ENCODE peak calls at places on chromosome 1, in ten cellular contexts. One of them, this sample, is unnamed.

GRCh38 chr1:241716915-241717651 is 65.0 kb downstream of the WDR64 start:
- DNase-seq in dorsolateral prefrontal cortex: no peak
- DNase-seq in Caco-2: no peak
- DNase-seq in brain microvascular endothelial cell: no peak
- DNase-seq in spleen: no peak
- DNase-seq in GM23338: no peak
- DNase-seq in stomach: no peak
- DNase-seq in lower lobe of right lung: no peak
- DNase-seq in lower leg skin: no peak
- DNase-seq in bronchial epithelial cell: peak
- DNase-seq in this sample: no peak

GRCh38 chr1:187294421-187295201 is 465.9 kb downstream of the PLA2G4A start:
- DNase-seq in dorsolateral prefrontal cortex: no peak
- DNase-seq in bronchial epithelial cell: no peak
- DNase-seq in brain microvascular endothelial cell: no peak
- DNase-seq in spleen: no peak
- DNase-seq in lower lobe of right lung: no peak
- DNase-seq in lower leg skin: no peak
- DNase-seq in stomach: no peak
- DNase-seq in GM23338: no peak
- DNase-seq in Caco-2: no peak
- DNase-seq in this sample: no peak

GRCh38 chr1:234602334-234603220 is 7.4 kb downstream of the IRF2BP2 start:
- DNase-seq in dorsolateral prefrontal cortex: no peak
- DNase-seq in GM23338: no peak
- DNase-seq in lower lobe of right lung: no peak
- DNase-seq in stomach: peak
- DNase-seq in spleen: no peak
- DNase-seq in Caco-2: peak
- DNase-seq in bronchial epithelial cell: peak
- DNase-seq in brain microvascular endothelial cell: peak
- DNase-seq in lower leg skin: peak
- DNase-seq in this sample: no peak

GRCh38 chr1:232944342-232944741 is 6.1 kb upstream of the NTPCR start:
- DNase-seq in lower lobe of right lung: no peak
- DNase-seq in spleen: no peak
- DNase-seq in bronchial epithelial cell: no peak
- DNase-seq in dorsolateral prefrontal cortex: no peak
- DNase-seq in brain microvascular endothelial cell: no peak
- DNase-seq in lower leg skin: no peak
- DNase-seq in Caco-2: no peak
- DNase-seq in GM23338: no peak
- DNase-seq in stomach: no peak
- DNase-seq in this sample: no peak

GRCh38 chr1:178407662-178408061 is 89.1 kb downstream of the CLEC20A start:
- DNase-seq in GM23338: peak
- DNase-seq in dorsolateral prefrontal cortex: no peak
- DNase-seq in lower lobe of right lung: no peak
- DNase-seq in bronchial epithelial cell: no peak
- DNase-seq in stomach: no peak
- DNase-seq in lower leg skin: no peak
- DNase-seq in brain microvascular endothelial cell: no peak
- DNase-seq in Caco-2: no peak
- DNase-seq in spleen: no peak
- DNase-seq in this sample: no peak

GRCh38 chr1:94755675-94756074 is 64.5 kb upstream of the SLC44A3 start:
- DNase-seq in lower leg skin: no peak
- DNase-seq in lower lobe of right lung: no peak
- DNase-seq in dorsolateral prefrontal cortex: no peak
- DNase-seq in GM23338: no peak
- DNase-seq in stomach: no peak
- DNase-seq in Caco-2: no peak
- DNase-seq in brain microvascular endothelial cell: peak
- DNase-seq in bronchial epithelial cell: no peak
- DNase-seq in spleen: no peak
- DNase-seq in this sample: peak

GRCh38 chr1:111603979-111604378 is 15.6 kb upstream of the RAP1A start:
- DNase-seq in GM23338: no peak
- DNase-seq in spleen: peak
- DNase-seq in dorsolateral prefrontal cortex: no peak
- DNase-seq in bronchial epithelial cell: no peak
- DNase-seq in lower leg skin: no peak
- DNase-seq in stomach: peak
- DNase-seq in lower lobe of right lung: no peak
- DNase-seq in Caco-2: no peak
- DNase-seq in brain microvascular endothelial cell: no peak
- DNase-seq in this sample: no peak

GRCh38 chr1:245184791-245185190 is 30.0 kb downstream of the KIF26B start:
- DNase-seq in lower lobe of right lung: no peak
- DNase-seq in brain microvascular endothelial cell: no peak
- DNase-seq in dorsolateral prefrontal cortex: no peak
- DNase-seq in spleen: no peak
- DNase-seq in bronchial epithelial cell: no peak
- DNase-seq in lower leg skin: no peak
- DNase-seq in Caco-2: no peak
- DNase-seq in stomach: no peak
- DNase-seq in GM23338: no peak
- DNase-seq in this sample: no peak

GRCh38 chr1:51444096-51444495 is 75.0 kb downstream of the EPS15 start:
- DNase-seq in dorsolateral prefrontal cortex: no peak
- DNase-seq in bronchial epithelial cell: no peak
- DNase-seq in stomach: no peak
- DNase-seq in lower lobe of right lung: no peak
- DNase-seq in spleen: no peak
- DNase-seq in GM23338: no peak
- DNase-seq in brain microvascular endothelial cell: peak
- DNase-seq in lower leg skin: no peak
- DNase-seq in Caco-2: no peak
- DNase-seq in this sample: no peak

GRCh38 chr1:183543619-183544204 is 46.5 kb downstream of the NCF2 start:
- DNase-seq in lower lobe of right lung: no peak
- DNase-seq in Caco-2: no peak
- DNase-seq in spleen: no peak
- DNase-seq in GM23338: peak
- DNase-seq in brain microvascular endothelial cell: peak
- DNase-seq in lower leg skin: no peak
- DNase-seq in dorsolateral prefrontal cortex: no peak
- DNase-seq in bronchial epithelial cell: peak
- DNase-seq in stomach: no peak
- DNase-seq in this sample: no peak

GRCh38 chr1:160163612-160164011 is 12.2 kb downstream of the ATP1A4 start:
- DNase-seq in brain microvascular endothelial cell: no peak
- DNase-seq in lower leg skin: peak
- DNase-seq in lower lobe of right lung: no peak
- DNase-seq in Caco-2: no peak
- DNase-seq in dorsolateral prefrontal cortex: no peak
- DNase-seq in bronchial epithelial cell: peak
- DNase-seq in GM23338: no peak
- DNase-seq in stomach: no peak
- DNase-seq in spleen: no peak
- DNase-seq in this sample: no peak

GRCh38 chr1:203519053-203519770 is 25.3 kb downstream of the OPTC start:
- DNase-seq in lower lobe of right lung: no peak
- DNase-seq in dorsolateral prefrontal cortex: no peak
- DNase-seq in spleen: no peak
- DNase-seq in stomach: peak
- DNase-seq in lower leg skin: no peak
- DNase-seq in GM23338: peak
- DNase-seq in bronchial epithelial cell: peak
- DNase-seq in Caco-2: peak
- DNase-seq in brain microvascular endothelial cell: no peak
- DNase-seq in this sample: no peak

GRCh38 chr1:65229754-65230339 is 79.5 kb upstream of the DNAJC6 start:
- DNase-seq in bronchial epithelial cell: no peak
- DNase-seq in lower lobe of right lung: no peak
- DNase-seq in GM23338: peak
- DNase-seq in spleen: no peak
- DNase-seq in lower leg skin: no peak
- DNase-seq in brain microvascular endothelial cell: no peak
- DNase-seq in dorsolateral prefrontal cortex: no peak
- DNase-seq in Caco-2: no peak
- DNase-seq in stomach: no peak
- DNase-seq in this sample: no peak

GRCh38 chr1:2979191-2980072 is 41.8 kb upstream of the ACTRT2 start:
- DNase-seq in stomach: peak
- DNase-seq in spleen: peak
- DNase-seq in GM23338: no peak
- DNase-seq in lower leg skin: peak
- DNase-seq in lower lobe of right lung: peak
- DNase-seq in bronchial epithelial cell: no peak
- DNase-seq in brain microvascular endothelial cell: no peak
- DNase-seq in Caco-2: no peak
- DNase-seq in dorsolateral prefrontal cortex: peak
- DNase-seq in this sample: peak

GRCh38 chr1:206954616-206955342 is 8.5 kb upstream of the PIGR start:
- DNase-seq in spleen: no peak
- DNase-seq in Caco-2: no peak
- DNase-seq in GM23338: no peak
- DNase-seq in stomach: no peak
- DNase-seq in lower leg skin: no peak
- DNase-seq in lower lobe of right lung: no peak
- DNase-seq in bronchial epithelial cell: peak
- DNase-seq in brain microvascular endothelial cell: no peak
- DNase-seq in dorsolateral prefrontal cortex: no peak
- DNase-seq in this sample: no peak

GRCh38 chr1:57272150-57272549 is 151.7 kb downstream of the DAB1 start:
- DNase-seq in brain microvascular endothelial cell: no peak
- DNase-seq in GM23338: no peak
- DNase-seq in stomach: no peak
- DNase-seq in spleen: no peak
- DNase-seq in bronchial epithelial cell: no peak
- DNase-seq in dorsolateral prefrontal cortex: peak
- DNase-seq in lower lobe of right lung: no peak
- DNase-seq in lower leg skin: no peak
- DNase-seq in Caco-2: no peak
- DNase-seq in this sample: no peak
- H3K4me3 ChIP-seq in brain microvascular endothelial cell: no peak
- H3K4me3 ChIP-seq in GM23338: no peak
- H3K4me3 ChIP-seq in stomach: no peak
- H3K4me3 ChIP-seq in spleen: no peak
- H3K4me3 ChIP-seq in bronchial epithelial cell: no peak
- H3K4me3 ChIP-seq in dorsolateral prefrontal cortex: no peak
- H3K4me3 ChIP-seq in lower lobe of right lung: no peak
- H3K4me3 ChIP-seq in lower leg skin: no peak
- H3K4me3 ChIP-seq in Caco-2: no peak
- H3K4me3 ChIP-seq in this sample: no peak

GRCh38 chr1:54170961-54171460 is 18.2 kb upstream of the CDCP2 start:
- DNase-seq in lower leg skin: no peak
- DNase-seq in bronchial epithelial cell: no peak
- DNase-seq in dorsolateral prefrontal cortex: no peak
- DNase-seq in Caco-2: no peak
- DNase-seq in stomach: no peak
- DNase-seq in lower lobe of right lung: no peak
- DNase-seq in brain microvascular endothelial cell: no peak
- DNase-seq in spleen: peak
- DNase-seq in GM23338: no peak
- DNase-seq in this sample: no peak

GRCh38 chr1:54174106-54174505 is 21.3 kb upstream of the CDCP2 start:
- DNase-seq in Caco-2: no peak
- DNase-seq in GM23338: no peak
- DNase-seq in stomach: no peak
- DNase-seq in spleen: peak
- DNase-seq in lower lobe of right lung: no peak
- DNase-seq in brain microvascular endothelial cell: no peak
- DNase-seq in lower leg skin: no peak
- DNase-seq in bronchial epithelial cell: no peak
- DNase-seq in dorsolateral prefrontal cortex: no peak
- DNase-seq in this sample: no peak

GRCh38 chr1:54173681-54174080 is 20.9 kb upstream of the CDCP2 start:
- DNase-seq in spleen: peak
- DNase-seq in lower lobe of right lung: no peak
- DNase-seq in brain microvascular endothelial cell: no peak
- DNase-seq in GM23338: no peak
- DNase-seq in dorsolateral prefrontal cortex: peak
- DNase-seq in bronchial epithelial cell: no peak
- DNase-seq in stomach: no peak
- DNase-seq in lower leg skin: no peak
- DNase-seq in Caco-2: no peak
- DNase-seq in this sample: no peak

GRCh38 chr1:54172614-54173312 is 20.0 kb upstream of the CDCP2 start:
- DNase-seq in stomach: no peak
- DNase-seq in bronchial epithelial cell: peak
- DNase-seq in Caco-2: no peak
- DNase-seq in brain microvascular endothelial cell: no peak
- DNase-seq in GM23338: no peak
- DNase-seq in dorsolateral prefrontal cortex: no peak
- DNase-seq in spleen: peak
- DNase-seq in lower leg skin: no peak
- DNase-seq in lower lobe of right lung: no peak
- DNase-seq in this sample: no peak

DNA sequence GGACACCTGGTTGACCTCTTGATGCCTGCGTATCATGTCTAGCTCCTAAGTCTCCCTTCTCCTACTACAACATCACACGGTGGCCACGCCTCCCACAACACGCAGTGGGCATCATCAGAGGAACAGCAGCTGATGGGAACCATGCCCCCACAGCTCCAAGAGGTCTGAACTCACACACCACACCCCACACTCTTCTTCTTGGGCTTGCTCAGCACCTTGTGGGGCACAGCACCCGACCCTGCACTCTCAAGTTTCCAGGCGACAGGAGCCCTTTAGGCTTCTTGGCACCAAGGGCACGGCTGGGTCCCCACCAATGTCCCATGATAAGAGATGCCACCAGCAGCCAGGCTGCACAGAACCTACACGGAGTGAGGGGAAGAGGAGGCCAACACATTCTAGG is 18.8 kb upstream of the CDCP2 start:
- DNase-seq in bronchial epithelial cell: no peak
- DNase-seq in stomach: no peak
- DNase-seq in Caco-2: no peak
- DNase-seq in brain microvascular endothelial cell: no peak
- DNase-seq in GM23338: no peak
- DNase-seq in dorsolateral prefrontal cortex: no peak
- DNase-seq in spleen: peak
- DNase-seq in lower leg skin: no peak
- DNase-seq in lower lobe of right lung: no peak
- DNase-seq in this sample: no peak
- H3K4me3 ChIP-seq in bronchial epithelial cell: no peak
- H3K4me3 ChIP-seq in stomach: no peak
- H3K4me3 ChIP-seq in Caco-2: no peak
- H3K4me3 ChIP-seq in brain microvascular endothelial cell: no peak
- H3K4me3 ChIP-seq in GM23338: no peak
- H3K4me3 ChIP-seq in dorsolateral prefrontal cortex: no peak
- H3K4me3 ChIP-seq in spleen: no peak
- H3K4me3 ChIP-seq in lower leg skin: no peak
- H3K4me3 ChIP-seq in lower lobe of right lung: no peak
- H3K4me3 ChIP-seq in this sample: no peak

GRCh38 chr1:84692391-84692790 is 2.1 kb upstream of the SSX2IP start:
- DNase-seq in GM23338: no peak
- DNase-seq in spleen: no peak
- DNase-seq in brain microvascular endothelial cell: no peak
- DNase-seq in Caco-2: no peak
- DNase-seq in lower leg skin: no peak
- DNase-seq in stomach: no peak
- DNase-seq in lower lobe of right lung: no peak
- DNase-seq in bronchial epithelial cell: no peak
- DNase-seq in dorsolateral prefrontal cortex: no peak
- DNase-seq in this sample: no peak
- H3K4me3 ChIP-seq in GM23338: no peak
- H3K4me3 ChIP-seq in spleen: no peak
- H3K4me3 ChIP-seq in brain microvascular endothelial cell: no peak
- H3K4me3 ChIP-seq in Caco-2: no peak
- H3K4me3 ChIP-seq in lower leg skin: no peak
- H3K4me3 ChIP-seq in stomach: no peak
- H3K4me3 ChIP-seq in lower lobe of right lung: no peak
- H3K4me3 ChIP-seq in bronchial epithelial cell: no peak
- H3K4me3 ChIP-seq in dorsolateral prefrontal cortex: no peak
- H3K4me3 ChIP-seq in this sample: no peak

GRCh38 chr1:153658400-153659174 is at the start of gene SNAPIN:
- DNase-seq in lower leg skin: peak
- DNase-seq in spleen: peak
- DNase-seq in bronchial epithelial cell: peak
- DNase-seq in GM23338: peak
- DNase-seq in Caco-2: peak
- DNase-seq in stomach: peak
- DNase-seq in brain microvascular endothelial cell: peak
- DNase-seq in lower lobe of right lung: peak
- DNase-seq in dorsolateral prefrontal cortex: peak
- DNase-seq in this sample: peak
- H3K4me3 ChIP-seq in lower leg skin: peak
- H3K4me3 ChIP-seq in spleen: peak
- H3K4me3 ChIP-seq in bronchial epithelial cell: peak
- H3K4me3 ChIP-seq in GM23338: peak
- H3K4me3 ChIP-seq in Caco-2: peak
- H3K4me3 ChIP-seq in stomach: peak
- H3K4me3 ChIP-seq in brain microvascular endothelial cell: peak
- H3K4me3 ChIP-seq in lower lobe of right lung: peak
- H3K4me3 ChIP-seq in dorsolateral prefrontal cortex: peak
- H3K4me3 ChIP-seq in this sample: peak

This sample was measured in gastrocnemius medialis.